ENCODE peak calls at places on chromosome 19, in ten cellular contexts. T, Y, S, A, P, J, W, V, Q and Z are unnamed samples. For H3K36me3 and H3K27me3, the result is how much of the 10 kb centered on the place peaks cover.

GRCh38 chr19:19120308-19121156 is 17.7 kb downstream of the TMEM161A start:
- DNase-seq in T (peak), Y (peak), S (no peak), A (no peak), P (peak), J (peak), W (peak), V (peak), Q (peak), Z (peak)

GRCh38 chr19:44894946-44895345 is 3.9 kb downstream of the TOMM40 start:
- DNase-seq in T (no peak), Y (no peak), S (no peak), A (no peak), P (no peak), J (no peak), W (no peak), V (no peak), Q (no peak), Z (no peak)

GRCh38 chr19:1862068-1862423 is 1.3 kb downstream of the KLF16 start:
- DNase-seq in T (no peak), Y (no peak), S (no peak), A (no peak), P (no peak), J (no peak), W (no peak), V (no peak), Q (peak), Z (peak)

GRCh38 chr19:22503524-22503923 is 81.4 kb upstream of the ZNF98 start:
- DNase-seq in T (no peak), Y (no peak), S (no peak), A (no peak), P (no peak), J (no peak), W (no peak), V (no peak), Q (no peak), Z (no peak)

GRCh38 chr19:52542984-52543664 is 15.7 kb downstream of the ZNF808 start:
- DNase-seq in T (no peak), Y (no peak), S (peak), A (no peak), P (no peak), J (no peak), W (no peak), V (no peak), Q (peak), Z (no peak)

GRCh38 chr19:18254546-18255500 is 19.4 kb downstream of the IQCN start:
- DNase-seq in T (no peak), Y (no peak), S (no peak), A (no peak), P (no peak), J (no peak), W (no peak), V (no peak), Q (peak), Z (peak)

GRCh38 chr19:35043906-35044305 is 2.4 kb downstream of the HPN start:
- DNase-seq in T (no peak), Y (no peak), S (no peak), A (no peak), P (no peak), J (no peak), W (no peak), V (no peak), Q (no peak), Z (no peak)

GRCh38 chr19:14871619-14872230 is 14.2 kb downstream of the OR7A17 start:
- DNase-seq in T (no peak), Y (no peak), S (no peak), A (no peak), P (peak), J (peak), W (peak), V (no peak), Q (no peak), Z (no peak)

GRCh38 chr19:54188224-54188871 is 1.0 kb downstream of the MBOAT7 start:
- DNase-seq in T (no peak), Y (no peak), S (peak), A (no peak), P (no peak), J (no peak), W (peak), V (no peak), Q (peak), Z (peak)

GRCh38 chr19:30666301-30666803 is 294.2 kb downstream of the ZNF536 start:
- DNase-seq in T (no peak), Y (peak), S (peak), A (no peak), P (peak), J (peak), W (peak), V (peak), Q (peak), Z (peak)

GRCh38 chr19:23273594-23274412 is 23.6 kb upstream of the ZNF724 start:
- DNase-seq in T (peak), Y (peak), S (peak), A (peak), P (peak), J (peak), W (peak), V (peak), Q (peak), Z (peak)

GRCh38 chr19:43667524-43668405 is 2.2 kb downstream of the PLAUR start:
- DNase-seq in T (peak), Y (no peak), S (no peak), A (no peak), P (no peak), J (no peak), W (peak), V (no peak), Q (no peak), Z (no peak)

GRCh38 chr19:56117889-56118288 is 3.2 kb downstream of the ZNF787 start:
- DNase-seq in T (no peak), Y (no peak), S (no peak), A (no peak), P (no peak), J (no peak), W (no peak), V (no peak), Q (no peak), Z (peak)

GRCh38 chr19:29624489-29625210 is 18.6 kb downstream of the POP4 start:
- DNase-seq in T (no peak), Y (no peak), S (peak), A (no peak), P (no peak), J (no peak), W (no peak), V (no peak), Q (no peak), Z (peak)

GRCh38 chr19:2289714-2290435 is 7.9 kb upstream of the PEAK3 start:
- DNase-seq in T (no peak), Y (no peak), S (peak), A (no peak), P (no peak), J (no peak), W (peak), V (no peak), Q (peak), Z (peak)

GRCh38 chr19:51047031-51047335 is 12.2 kb upstream of the KLK12 start:
- DNase-seq in T (no peak), Y (no peak), S (no peak), A (no peak), P (no peak), J (no peak), W (no peak), V (no peak), Q (no peak), Z (no peak)

GRCh38 chr19:49186108-49186507 is 28.5 kb downstream of the TRPM4 start:
- DNase-seq in T (no peak), Y (no peak), S (no peak), A (no peak), P (no peak), J (no peak), W (no peak), V (no peak), Q (no peak), Z (no peak)
- H3K36me3 ChIP-seq in T (half or more), Y (under half), S (under half), A (half or more), P (under half), J (under half), W (half or more), V (under half), Q (under half), Z (under half)

GRCh38 chr19:46622118-46622446 is 2.8 kb downstream of the PTGIR start:
- DNase-seq in T (no peak), Y (no peak), S (peak), A (no peak), P (no peak), J (peak), W (no peak), V (no peak), Q (no peak), Z (no peak)
- H3K27me3 ChIP-seq in T (under half), Y (under half), S (under half), A (under half), P (under half), J (under half), W (under half), V (under half), Q (under half), Z (under half)

GRCh38 chr19:38135150-38135998 is 88.6 kb downstream of the DPF1 start:
- DNase-seq in T (no peak), Y (no peak), S (no peak), A (no peak), P (peak), J (no peak), W (no peak), V (no peak), Q (no peak), Z (no peak)
- H3K27ac ChIP-seq in T (no peak), Y (peak), S (no peak), A (no peak), P (no peak), J (no peak), W (no peak), V (no peak), Q (no peak), Z (peak)

DNA sequence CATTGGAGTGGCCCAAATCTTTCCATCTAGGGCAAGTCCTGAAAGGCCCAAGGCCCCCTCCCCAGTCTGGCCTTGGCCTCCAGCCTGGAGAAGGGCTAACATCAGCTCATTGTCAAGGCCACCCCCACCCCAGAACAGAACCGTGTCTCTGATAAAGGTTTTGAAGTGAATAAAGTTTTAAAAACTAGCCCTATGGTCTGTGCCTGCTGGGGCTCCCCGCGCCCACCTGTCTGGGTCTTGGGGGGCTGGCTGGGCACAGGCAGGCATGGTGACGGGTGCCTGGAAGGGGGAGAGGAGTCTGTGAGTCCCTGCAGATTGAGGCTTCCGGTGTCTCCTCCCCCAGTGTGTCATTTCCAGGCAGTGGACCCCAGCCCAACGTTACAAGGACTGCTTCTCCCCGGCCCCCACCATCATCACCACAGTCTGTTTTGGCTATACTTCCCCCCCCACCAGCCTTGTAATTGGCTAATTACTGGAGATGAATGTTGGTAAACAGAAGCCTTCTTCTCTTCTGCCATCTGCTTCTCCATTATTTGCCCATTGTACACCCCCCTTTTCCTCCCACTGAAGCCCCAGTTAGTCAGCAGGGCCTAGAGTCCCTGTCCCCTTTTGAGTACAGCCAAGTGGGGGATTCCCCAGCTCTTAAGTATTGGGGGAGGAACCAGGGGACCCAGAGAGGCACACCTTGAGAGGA is 3.4 kb downstream of the GADD45GIP1 start:
- DNase-seq in T (no peak), Y (no peak), S (no peak), A (no peak), P (no peak), J (no peak), W (no peak), V (no peak), Q (no peak), Z (no peak)
- H3K36me3 ChIP-seq in T (half or more), Y (under half), S (under half), A (under half), P (under half), J (under half), W (half or more), V (under half), Q (under half), Z (under half)